ENCODE peak calls at places on chromosomes 4 and X, in six cellular contexts. One of them, this sample, is unnamed.

GRCh38 chrX:84907324-84907946 is 96.2 kb upstream of the APOOL start:
- DNase-seq in neural crest cell: no peak
- DNase-seq in effector memory CD8-positive, alpha-beta T cell: no peak
- DNase-seq in SK-N-SH: peak
- DNase-seq in HTR-8/SVneo: no peak
- DNase-seq in skeletal muscle cell: peak
- DNase-seq in this sample: no peak

GRCh38 chr4:124079174-124079780 is 633.3 kb downstream of the ANKRD50 start:
- DNase-seq in skeletal muscle cell: no peak
- DNase-seq in neural crest cell: no peak
- DNase-seq in HTR-8/SVneo: no peak
- DNase-seq in SK-N-SH: no peak
- DNase-seq in effector memory CD8-positive, alpha-beta T cell: no peak
- DNase-seq in this sample: no peak

GRCh38 chrX:17559728-17560379 is 177.4 kb upstream of the SCML1 start:
- DNase-seq in neural crest cell: no peak
- DNase-seq in SK-N-SH: no peak
- DNase-seq in effector memory CD8-positive, alpha-beta T cell: no peak
- DNase-seq in skeletal muscle cell: peak
- DNase-seq in HTR-8/SVneo: peak
- DNase-seq in this sample: no peak

GRCh38 chr4:20832821-20833220 is 132.6 kb downstream of the PACRGL start:
- DNase-seq in SK-N-SH: no peak
- DNase-seq in effector memory CD8-positive, alpha-beta T cell: no peak
- DNase-seq in HTR-8/SVneo: no peak
- DNase-seq in skeletal muscle cell: no peak
- DNase-seq in neural crest cell: no peak
- DNase-seq in this sample: no peak

GRCh38 chr4:122687450-122688121 is 44.9 kb upstream of the BBS12 start:
- DNase-seq in effector memory CD8-positive, alpha-beta T cell: no peak
- DNase-seq in skeletal muscle cell: no peak
- DNase-seq in HTR-8/SVneo: no peak
- DNase-seq in SK-N-SH: no peak
- DNase-seq in neural crest cell: no peak
- DNase-seq in this sample: no peak

GRCh38 chr4:173509031-173510001 is 20.7 kb downstream of the HAND2 start:
- DNase-seq in effector memory CD8-positive, alpha-beta T cell: no peak
- DNase-seq in neural crest cell: peak
- DNase-seq in SK-N-SH: peak
- DNase-seq in skeletal muscle cell: no peak
- DNase-seq in HTR-8/SVneo: no peak
- DNase-seq in this sample: no peak

GRCh38 chr4:138757432-138757831 is 258.1 kb upstream of the NOCT start:
- DNase-seq in neural crest cell: no peak
- DNase-seq in skeletal muscle cell: no peak
- DNase-seq in SK-N-SH: no peak
- DNase-seq in HTR-8/SVneo: no peak
- DNase-seq in effector memory CD8-positive, alpha-beta T cell: no peak
- DNase-seq in this sample: no peak

GRCh38 chr4:76640252-76640925 is 205.4 kb downstream of the SHROOM3 start:
- DNase-seq in HTR-8/SVneo: no peak
- DNase-seq in skeletal muscle cell: no peak
- DNase-seq in SK-N-SH: no peak
- DNase-seq in effector memory CD8-positive, alpha-beta T cell: no peak
- DNase-seq in neural crest cell: no peak
- DNase-seq in this sample: no peak

This sample was measured in naive B cell.